ENCODE peak calls at places on chromosomes 13 and 19, in six cellular contexts. O is HCT116, I is neural progenitor cell, X is PC-3, F is MM.1S, E is SK-N-SH. V is an unnamed sample.

GRCh38 chr13:68369739-68370138 is 1139.6 kb upstream of the PCDH9 start:
- DNase-seq in X (peak; percentile 68), E (no peak), F (no peak), O (no peak), I (no peak), V (no peak)

GRCh38 chr19:16714702-16715294 is 4.8 kb upstream of the NWD1 start:
- DNase-seq in E (peak; percentile 68), X (peak; percentile 69), I (peak; percentile 68), F (no peak), O (peak; percentile 48), V (peak; percentile 39)

GRCh38 chr19:290539-291521 is at the start of gene PLPP2:
- DNase-seq in I (peak; percentile 51), O (no peak), X (no peak), F (peak; percentile 4), E (peak; percentile 76), V (peak; percentile 57)

GRCh38 chr19:48341006-48341405 is 15.7 kb downstream of the EMP3 start:
- DNase-seq in O (no peak), X (peak; percentile 86), F (no peak), I (no peak), E (peak; percentile 24), V (peak; percentile 38)

GRCh38 chr13:78609464-78610205 is 6.3 kb upstream of the POU4F1 start:
- DNase-seq in O (no peak), F (no peak), X (no peak), E (peak; percentile 54), I (peak; percentile 77), V (peak; percentile 60)

GRCh38 chr19:51552996-51553725 is 17.9 kb upstream of the ZNF175 start:
- DNase-seq in F (no peak), O (peak; percentile 13), I (peak; percentile 88), X (peak; percentile 84), E (peak; percentile 40), V (peak; percentile 76)

GRCh38 chr19:51779703-51780102 is 15.3 kb upstream of the FPR3 start:
- DNase-seq in X (no peak), O (no peak), F (no peak), E (no peak), I (no peak), V (no peak)

GRCh38 chr13:73572824-73573223 is 514.0 kb downstream of the KLF5 start:
- DNase-seq in E (no peak), X (no peak), I (no peak), O (no peak), F (no peak), V (no peak)

GRCh38 chr13:97962887-97963286 is 9.4 kb downstream of the IPO5 start:
- DNase-seq in E (no peak), O (no peak), I (no peak), X (no peak), F (no peak), V (no peak)

GRCh38 chr19:8441725-8442544 is 2.8 kb upstream of the HNRNPM start:
- DNase-seq in E (no peak), F (no peak), O (no peak), I (peak; percentile 33), X (no peak), V (no peak)

GRCh38 chr13:33728271-33729037 is 89.5 kb upstream of the RFC3 start:
- DNase-seq in X (peak; percentile 63), I (no peak), O (no peak), F (peak; percentile 69), E (no peak), V (peak; percentile 26)

GRCh38 chr19:39046037-39046821 is 13.9 kb upstream of the FBXO27 start:
- DNase-seq in X (peak; percentile 20), O (peak; percentile 32), I (no peak), E (no peak), F (peak; percentile 36), V (no peak)

GRCh38 chr19:17327654-17328516 is 6.8 kb downstream of the ANO8 start:
- DNase-seq in O (peak; percentile 82), I (peak; percentile 96), F (no peak), E (peak; percentile 85), X (no peak), V (no peak)

GRCh38 chr13:97413694-97414093 is 20.3 kb upstream of the RAP2A start:
- DNase-seq in I (no peak), E (no peak), F (no peak), X (no peak), O (no peak), V (no peak)

GRCh38 chr13:31213681-31214289 is 14.0 kb downstream of the B3GLCT start:
- DNase-seq in F (no peak), X (no peak), E (no peak), I (no peak), O (no peak), V (peak; percentile 59)

GRCh38 chr19:13441810-13442512 is 64.3 kb downstream of the CACNA1A start:
- DNase-seq in X (peak; percentile 80), F (peak; percentile 49), E (no peak), I (peak; percentile 91), O (no peak), V (peak; percentile 60)

GRCh38 chr19:34990578-34991192 is 9.4 kb upstream of the GRAMD1A start:
- DNase-seq in F (no peak), I (no peak), X (no peak), E (no peak), O (no peak), V (no peak)

GRCh38 chr13:44605275-44605674 is 29.1 kb upstream of the TSC22D1 start:
- DNase-seq in F (no peak), X (no peak), E (no peak), I (no peak), O (no peak), V (peak; percentile 42)

GRCh38 chr19:20662421-20663105 is 1.2 kb upstream of the ZNF626 start:
- DNase-seq in O (no peak), X (no peak), I (no peak), F (no peak), E (peak; percentile 3), V (no peak)

GRCh38 chr19:20661150-20661819 is at the start of gene ZNF626:
- DNase-seq in I (peak; percentile 99), F (peak; percentile 49), X (peak; percentile 10), O (no peak), E (peak; percentile 89), V (peak; percentile 98)

GRCh38 chr19:20667281-20667680 is 5.9 kb upstream of the ZNF626 start:
- DNase-seq in E (no peak), I (no peak), X (no peak), O (no peak), F (no peak), V (no peak)

GRCh38 chr19:20660473-20660872 is 898 bp downstream of the ZNF626 start:
- DNase-seq in F (no peak), I (peak; percentile 25), X (no peak), O (no peak), E (peak; percentile 15), V (no peak)

DNA sequence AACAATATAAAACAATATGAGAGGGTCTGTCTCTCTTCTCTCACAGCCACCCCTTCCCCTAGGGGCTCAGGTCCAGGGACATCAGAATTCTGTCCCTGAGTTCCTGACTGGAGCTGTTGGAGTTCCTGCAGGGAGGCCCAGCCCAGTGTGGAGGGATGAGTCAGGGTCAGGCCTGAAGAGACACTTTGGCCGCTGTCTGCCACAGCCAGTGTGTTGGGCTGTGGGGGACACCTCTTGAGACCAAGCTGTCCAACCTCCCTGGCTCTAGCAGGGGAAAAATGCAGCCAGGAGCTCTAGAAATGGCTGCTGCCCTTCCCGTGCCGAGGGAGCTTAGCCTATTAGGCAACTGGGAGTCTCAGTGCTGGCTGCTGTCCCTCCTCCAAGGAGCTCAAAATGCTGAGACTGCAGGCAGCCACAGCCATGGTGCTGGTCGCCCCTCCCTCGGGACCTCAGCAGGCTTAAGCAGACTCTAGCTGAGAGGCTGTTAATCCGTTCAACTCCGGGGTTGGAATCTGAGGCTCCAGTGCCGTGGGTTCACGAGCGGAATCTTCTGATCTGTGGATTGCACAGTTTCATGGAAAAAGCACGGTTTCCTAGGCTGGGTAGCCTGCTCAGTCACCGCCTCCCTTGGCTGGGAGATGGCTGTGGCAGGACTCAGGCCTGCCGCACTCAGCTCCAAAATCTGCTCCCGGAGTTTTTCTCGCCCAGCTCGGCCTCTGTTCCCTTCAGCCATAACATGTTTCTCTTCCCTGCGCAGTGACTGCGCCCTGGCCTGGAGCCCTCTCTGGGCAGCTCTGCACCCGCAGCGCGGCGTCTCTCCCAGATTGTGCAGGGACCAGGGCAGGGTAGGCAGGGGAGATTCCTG is 3.8 kb upstream of the ZNF626 start:
- DNase-seq in F (peak; percentile 19), E (no peak), I (peak; percentile 89), O (no peak), X (no peak), V (peak; percentile 35)
- H3K9ac ChIP-seq in F (peak overlapping the region; percentile 26), E (no peak overlapping the region), I (no peak overlapping the region), O (no peak overlapping the region), X (no peak overlapping the region), V (no peak overlapping the region)

DNA sequence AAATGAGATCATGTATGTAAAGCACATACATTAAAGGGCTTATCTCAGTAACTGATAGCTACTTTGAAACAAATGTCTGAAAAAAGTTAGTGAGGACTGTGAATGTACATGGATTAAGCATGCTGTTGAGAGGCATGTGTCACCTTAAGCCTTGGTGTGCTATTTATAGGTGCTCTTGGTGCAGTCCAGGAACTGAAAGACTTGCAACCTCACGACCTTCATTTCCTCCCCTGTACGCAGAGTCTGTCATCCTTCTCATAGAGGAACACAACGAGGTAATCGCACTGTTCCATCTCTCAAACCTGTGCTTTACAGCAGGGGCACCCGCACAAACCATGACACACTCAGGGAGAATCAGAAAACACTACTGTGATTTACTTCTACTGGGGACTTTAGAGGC is 65.6 kb downstream of the UFM1 start:
- DNase-seq in E (no peak), I (no peak), X (no peak), O (no peak), F (peak; percentile 83), V (no peak)
- TF ChIP-seq EZH2phosphoT487 in E (no peak), I (no peak), X (no peak), O (no peak), F (no peak), V (no peak)

DNA sequence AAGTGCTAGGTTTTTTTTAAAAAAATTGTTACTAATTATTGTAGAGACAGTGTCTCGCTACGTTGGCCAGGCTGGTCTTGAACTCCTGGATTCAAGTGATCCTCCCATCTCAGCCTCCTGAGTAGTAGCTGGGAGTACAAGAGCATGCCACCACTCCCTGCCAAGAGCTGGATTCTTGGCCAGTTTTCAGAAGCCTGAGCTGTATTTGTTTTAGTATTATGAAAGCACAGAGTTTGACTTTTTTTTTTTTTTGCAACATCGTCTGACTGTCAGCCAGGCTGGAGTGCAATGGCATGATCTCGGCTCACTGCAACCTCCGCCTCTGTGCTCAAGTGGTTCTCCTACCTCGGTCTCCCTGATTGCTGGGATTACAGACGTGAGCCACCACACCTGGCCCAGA is 7.0 kb downstream of the ARMC6 start:
- DNase-seq in I (no peak), E (no peak), X (peak; percentile 63), F (no peak), O (no peak), V (peak; percentile 80)
- H2AFZ ChIP-seq in I (no peak overlapping the region), E (no peak overlapping the region), X (no peak overlapping the region), F (no peak overlapping the region), O (no peak overlapping the region), V (no peak overlapping the region)

GRCh38 chr13:48159436-48160225 is 64.7 kb upstream of the MED4 start:
- DNase-seq in E (no peak), I (no peak), O (no peak), F (no peak), X (no peak), V (peak; percentile 65)

GRCh38 chr13:48160879-48161278 is 66.0 kb upstream of the MED4 start:
- DNase-seq in F (no peak), E (no peak), O (no peak), X (peak; percentile 44), I (no peak), V (peak; percentile 83)

GRCh38 chr13:48156466-48156865 is 61.6 kb upstream of the MED4 start:
- DNase-seq in I (no peak), F (peak; percentile 7), E (no peak), O (peak; percentile 13), X (no peak), V (no peak)

GRCh38 chr13:48158290-48158689 is 63.4 kb upstream of the MED4 start:
- DNase-seq in E (no peak), X (no peak), O (no peak), F (no peak), I (no peak), V (no peak)

GRCh38 chr13:48158915-48159314 is 64.0 kb upstream of the MED4 start:
- DNase-seq in F (no peak), O (no peak), I (no peak), E (no peak), X (no peak), V (no peak)
- H3K9ac ChIP-seq in F (no peak overlapping the region), O (no peak overlapping the region), I (no peak overlapping the region), E (no peak overlapping the region), X (no peak overlapping the region), V (peak overlapping the region; percentile 58)

V was measured in GM23248.